ENCODE peak calls at places on chromosome 22, in seven cellular contexts. E is transverse colon; H is cardiac muscle cell; B is CD8-positive, alpha-beta memory T cell; O is mammary epithelial cell; Z is GM23248; R is psoas muscle. N is an unnamed sample. For H3K4me1, the result is how much of the 10 kb centered on the place peaks cover.

GRCh38 chr22:39920134-39920743 is 19.4 kb downstream of the GRAP2 start:
- DNase-seq in E (no peak), H (no peak), B (peak), O (no peak), Z (no peak), R (no peak), N (no peak)

GRCh38 chr22:19287889-19288288 is 3.6 kb downstream of the CLTCL1 start:
- DNase-seq in E (no peak), H (no peak), B (no peak), O (peak), Z (peak), R (no peak), N (no peak)

GRCh38 chr22:49899530-49899929 is 18.7 kb downstream of the ALG12 start:
- DNase-seq in E (no peak), H (no peak), B (no peak), O (peak), Z (no peak), R (no peak), N (no peak)

GRCh38 chr22:41216984-41217383 is 11.9 kb downstream of the L3MBTL2 start:
- DNase-seq in E (no peak), H (no peak), B (no peak), O (no peak), Z (peak), R (no peak), N (no peak)

GRCh38 chr22:30422481-30423295 is 2.9 kb upstream of the MTFP1 start:
- DNase-seq in E (peak), H (peak), B (no peak), O (peak), Z (peak), R (peak), N (no peak)

GRCh38 chr22:20430101-20430640 is 7.5 kb downstream of the SCARF2 start:
- DNase-seq in E (no peak), H (no peak), B (no peak), O (no peak), Z (no peak), R (peak), N (no peak)

GRCh38 chr22:50150161-50151129 is 20.1 kb upstream of the PANX2 start:
- DNase-seq in E (no peak), H (no peak), B (no peak), O (no peak), Z (no peak), R (no peak), N (no peak)

GRCh38 chr22:21712751-21713427 is 22.7 kb downstream of the YPEL1 start:
- DNase-seq in E (peak), H (peak), B (peak), O (peak), Z (peak), R (peak), N (peak)

GRCh38 chr22:39318507-39319283 is 728 bp downstream of the RPL3 start:
- DNase-seq in E (peak), H (peak), B (peak), O (no peak), Z (peak), R (peak), N (peak)

GRCh38 chr22:38923463-38924196 is 33.8 kb upstream of the APOBEC3A start:
- DNase-seq in E (peak), H (peak), B (no peak), O (peak), Z (peak), R (peak), N (no peak)

GRCh38 chr22:30423296-30423958 is 2.1 kb upstream of the MTFP1 start:
- DNase-seq in E (peak), H (peak), B (peak), O (peak), Z (peak), R (no peak), N (no peak)

GRCh38 chr22:34072585-34072984 is 152.3 kb upstream of the LARGE1 start:
- DNase-seq in E (no peak), H (no peak), B (no peak), O (no peak), Z (no peak), R (no peak), N (no peak)
- H3K4me3 ChIP-seq in E (no peak), H (no peak), B (no peak), O (no peak), Z (no peak), R (no peak), N (no peak)

GRCh38 chr22:42742940-42743339 is 22.3 kb upstream of the A4GALT start:
- DNase-seq in E (no peak), H (no peak), B (no peak), O (no peak), Z (peak), R (peak), N (no peak)
- H3K4me1 ChIP-seq in E (under half), H (under half), B (under half), O (under half), Z (under half), R (under half), N (under half)

GRCh38 chr22:27749597-27750225 is 51.8 kb downstream of the MN1 start:
- DNase-seq in E (no peak), H (peak), B (no peak), O (peak), Z (peak), R (no peak), N (no peak)

GRCh38 chr22:27746918-27747317 is 54.6 kb downstream of the MN1 start:
- DNase-seq in E (no peak), H (no peak), B (no peak), O (no peak), Z (no peak), R (no peak), N (no peak)

GRCh38 chr22:27750866-27751265 is 50.7 kb downstream of the MN1 start:
- DNase-seq in E (no peak), H (no peak), B (no peak), O (no peak), Z (no peak), R (no peak), N (no peak)

GRCh38 chr22:27747396-27748256 is 53.9 kb downstream of the MN1 start:
- DNase-seq in E (no peak), H (no peak), B (no peak), O (no peak), Z (peak), R (no peak), N (no peak)

GRCh38 chr22:27748355-27749168 is 53.0 kb downstream of the MN1 start:
- DNase-seq in E (no peak), H (no peak), B (no peak), O (peak), Z (peak), R (no peak), N (no peak)
- H3K4me3 ChIP-seq in E (no peak), H (no peak), B (no peak), O (no peak), Z (peak), R (no peak), N (no peak)

GRCh38 chr22:46582281-46582811 is 37.8 kb upstream of the GRAMD4 start:
- DNase-seq in E (peak), H (no peak), B (no peak), O (no peak), Z (no peak), R (peak), N (no peak)

GRCh38 chr22:46583571-46583970 is 36.6 kb upstream of the GRAMD4 start:
- DNase-seq in E (peak), H (no peak), B (no peak), O (no peak), Z (no peak), R (peak), N (no peak)

GRCh38 chr22:46580940-46581579 is 39.1 kb upstream of the GRAMD4 start:
- DNase-seq in E (no peak), H (no peak), B (no peak), O (no peak), Z (no peak), R (peak), N (no peak)

GRCh38 chr22:46579751-46580449 is 40.3 kb upstream of the GRAMD4 start:
- DNase-seq in E (no peak), H (no peak), B (no peak), O (no peak), Z (no peak), R (peak), N (no peak)

DNA sequence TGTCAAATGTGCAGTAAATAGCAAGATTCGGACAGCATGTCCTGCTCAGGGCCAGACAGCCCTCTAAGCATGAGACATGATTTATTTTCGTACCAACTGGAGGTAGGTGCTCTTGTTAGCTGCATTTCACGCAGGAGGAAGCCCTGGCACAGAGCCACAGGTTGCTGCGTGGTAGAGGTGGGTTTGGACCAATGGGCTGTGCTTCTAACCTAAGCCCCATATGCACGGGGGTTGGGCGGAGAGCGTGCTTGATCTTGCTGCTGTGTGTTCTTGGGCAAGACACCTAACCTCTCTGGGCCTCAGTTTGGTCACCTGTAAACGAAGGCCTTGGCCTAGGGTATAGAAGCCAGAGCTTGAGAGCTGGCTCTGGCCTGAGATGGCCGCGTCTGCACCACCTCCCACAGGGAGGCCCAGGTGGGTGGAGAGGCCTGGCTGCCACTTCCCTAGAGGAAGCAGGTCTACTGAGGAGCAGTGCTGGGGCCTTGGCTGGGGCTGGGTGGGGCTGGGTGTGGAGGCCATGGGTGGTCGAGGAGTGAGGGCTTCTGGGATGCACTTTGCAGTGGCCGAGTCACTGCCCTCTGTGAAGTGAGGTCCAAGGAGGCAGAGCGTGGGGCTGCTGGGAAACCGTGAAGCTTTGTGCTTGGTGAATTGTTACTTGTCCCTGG is 38.5 kb upstream of the GRAMD4 start:
- DNase-seq in E (peak), H (no peak), B (no peak), O (no peak), Z (no peak), R (peak), N (no peak)
- H3K4me1 ChIP-seq in E (half or more), H (under half), B (under half), O (under half), Z (under half), R (under half), N (under half)

GRCh38 chr22:46044718-46045458 is 67.9 kb upstream of the WNT7B start:
- DNase-seq in E (peak), H (peak), B (peak), O (no peak), Z (no peak), R (no peak), N (peak)
- H3K4me3 ChIP-seq in E (peak), H (peak), B (peak), O (peak), Z (peak), R (peak), N (peak)

GRCh38 chr22:46036558-46037408 is 59.8 kb upstream of the WNT7B start:
- DNase-seq in E (peak), H (peak), B (peak), O (peak), Z (peak), R (no peak), N (peak)
- H3K4me1 ChIP-seq in E (under half), H (under half), B (under half), O (under half), Z (under half), R (half or more), N (under half)

DNA sequence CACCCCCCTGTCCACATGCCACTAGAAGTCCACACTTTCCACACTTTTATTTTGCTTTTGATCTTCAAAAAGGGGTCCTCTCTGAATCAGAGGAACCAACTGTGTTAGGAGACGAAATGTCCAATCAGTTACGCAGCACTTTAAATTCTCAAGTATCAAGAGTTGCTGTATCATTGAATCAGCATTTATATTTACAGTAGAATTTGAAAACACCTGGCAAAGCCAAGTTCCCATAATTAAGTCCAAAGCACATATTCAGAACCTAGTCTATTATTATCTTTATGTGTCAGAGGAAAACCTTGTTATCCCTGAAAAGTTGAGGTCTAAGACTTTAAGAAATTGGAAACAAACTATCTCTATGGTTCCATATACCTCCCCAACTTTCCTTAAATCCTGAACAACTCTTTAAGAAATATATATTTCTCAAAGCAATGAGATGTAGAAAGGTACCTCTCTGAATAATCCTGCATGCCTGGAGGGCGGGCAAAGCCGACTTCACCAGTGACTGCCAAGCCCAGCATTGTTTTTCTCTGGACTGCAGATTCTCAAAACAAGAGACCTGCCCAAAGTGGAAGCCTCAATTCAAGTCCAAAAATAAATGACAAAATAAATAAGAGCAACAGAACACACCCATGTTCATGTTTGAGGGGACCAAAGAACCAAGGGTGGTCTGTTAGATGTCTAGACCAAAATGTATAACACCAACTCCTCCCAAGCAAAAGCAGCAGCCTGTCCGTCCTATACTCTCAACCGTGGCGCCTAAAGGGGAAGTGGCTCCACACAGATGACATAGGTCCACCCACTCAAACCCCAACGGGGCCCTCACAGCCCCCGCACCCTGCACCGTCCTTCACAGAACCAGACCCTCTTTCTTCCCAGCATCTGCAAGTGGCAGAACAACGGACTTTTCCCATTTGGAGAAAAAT is 76.0 kb upstream of the ARFGAP3 start:
- DNase-seq in E (no peak), H (no peak), B (no peak), O (no peak), Z (peak), R (no peak), N (no peak)
- H3K4me3 ChIP-seq in E (no peak), H (no peak), B (no peak), O (peak), Z (peak), R (peak), N (no peak)

N was measured in CD4-positive, alpha-beta memory T cell.